ENCODE peak calls at places on chromosome 19, in seven cellular contexts. One of them, this sample, is unnamed.

GRCh38 chr19:8305798-8306197 is 2.4 kb downstream of the CD320 start:
- DNase-seq in natural killer cell: no peak
- DNase-seq in caudate nucleus: no peak
- DNase-seq in activated CD8-positive, alpha-beta memory T cell treated with anti-CD3 and anti-CD28 coated beads for 1 hour: no peak
- DNase-seq in DMS153: no peak
- DNase-seq in T1000: no peak
- DNase-seq in ovary: no peak
- DNase-seq in this sample: no peak

GRCh38 chr19:45881082-45881908 is 4.6 kb downstream of the IRF2BP1 start:
- DNase-seq in caudate nucleus: no peak
- DNase-seq in T1000: no peak
- DNase-seq in DMS153: no peak
- DNase-seq in activated CD8-positive, alpha-beta memory T cell treated with anti-CD3 and anti-CD28 coated beads for 1 hour: no peak
- DNase-seq in natural killer cell: no peak
- DNase-seq in ovary: no peak
- DNase-seq in this sample: no peak

GRCh38 chr19:17948474-17948966 is 15.7 kb downstream of the CCDC124 start:
- DNase-seq in DMS153: no peak
- DNase-seq in activated CD8-positive, alpha-beta memory T cell treated with anti-CD3 and anti-CD28 coated beads for 1 hour: no peak
- DNase-seq in natural killer cell: no peak
- DNase-seq in T1000: no peak
- DNase-seq in ovary: no peak
- DNase-seq in caudate nucleus: no peak
- DNase-seq in this sample: no peak

GRCh38 chr19:293436-294110 is 2.4 kb upstream of the PLPP2 start:
- DNase-seq in T1000: no peak
- DNase-seq in natural killer cell: no peak
- DNase-seq in activated CD8-positive, alpha-beta memory T cell treated with anti-CD3 and anti-CD28 coated beads for 1 hour: no peak
- DNase-seq in ovary: no peak
- DNase-seq in caudate nucleus: no peak
- DNase-seq in DMS153: no peak
- DNase-seq in this sample: peak; percentile 24

GRCh38 chr19:2949939-2950285 is 5.1 kb upstream of the ZNF77 start:
- DNase-seq in T1000: no peak
- DNase-seq in activated CD8-positive, alpha-beta memory T cell treated with anti-CD3 and anti-CD28 coated beads for 1 hour: no peak
- DNase-seq in natural killer cell: no peak
- DNase-seq in DMS153: no peak
- DNase-seq in ovary: no peak
- DNase-seq in caudate nucleus: no peak
- DNase-seq in this sample: peak; percentile 56

GRCh38 chr19:48866692-48867091 is 1.7 kb downstream of the PLEKHA4 start:
- DNase-seq in caudate nucleus: no peak
- DNase-seq in activated CD8-positive, alpha-beta memory T cell treated with anti-CD3 and anti-CD28 coated beads for 1 hour: no peak
- DNase-seq in ovary: no peak
- DNase-seq in DMS153: no peak
- DNase-seq in natural killer cell: no peak
- DNase-seq in T1000: no peak
- DNase-seq in this sample: no peak

GRCh38 chr19:55305491-55305890 is 19.6 kb downstream of the TMEM150B start:
- DNase-seq in natural killer cell: peak; percentile 38
- DNase-seq in caudate nucleus: no peak
- DNase-seq in T1000: no peak
- DNase-seq in ovary: peak; percentile 51
- DNase-seq in activated CD8-positive, alpha-beta memory T cell treated with anti-CD3 and anti-CD28 coated beads for 1 hour: no peak
- DNase-seq in DMS153: no peak
- DNase-seq in this sample: peak; percentile 39

GRCh38 chr19:703651-704446 is 4.9 kb upstream of the PALM start:
- DNase-seq in natural killer cell: peak; percentile 73
- DNase-seq in ovary: peak; percentile 89
- DNase-seq in activated CD8-positive, alpha-beta memory T cell treated with anti-CD3 and anti-CD28 coated beads for 1 hour: peak; percentile 45
- DNase-seq in DMS153: no peak
- DNase-seq in T1000: peak; percentile 67
- DNase-seq in caudate nucleus: peak; percentile 63
- DNase-seq in this sample: peak; percentile 84

GRCh38 chr19:2785244-2786000 is at the start of gene THOP1:
- DNase-seq in T1000: peak; percentile 94
- DNase-seq in caudate nucleus: peak; percentile 99
- DNase-seq in activated CD8-positive, alpha-beta memory T cell treated with anti-CD3 and anti-CD28 coated beads for 1 hour: peak; percentile 98
- DNase-seq in natural killer cell: peak; percentile 94
- DNase-seq in DMS153: peak; percentile 98
- DNase-seq in ovary: peak; percentile 99
- DNase-seq in this sample: peak; percentile 98

GRCh38 chr19:24059572-24060295 is 27.3 kb upstream of the ZNF254 start:
- DNase-seq in DMS153: no peak
- DNase-seq in natural killer cell: no peak
- DNase-seq in activated CD8-positive, alpha-beta memory T cell treated with anti-CD3 and anti-CD28 coated beads for 1 hour: no peak
- DNase-seq in caudate nucleus: no peak
- DNase-seq in T1000: no peak
- DNase-seq in ovary: no peak
- DNase-seq in this sample: no peak

GRCh38 chr19:54002495-54003315 is 11.3 kb downstream of the CACNG6 start:
- DNase-seq in T1000: no peak
- DNase-seq in caudate nucleus: no peak
- DNase-seq in ovary: no peak
- DNase-seq in natural killer cell: no peak
- DNase-seq in activated CD8-positive, alpha-beta memory T cell treated with anti-CD3 and anti-CD28 coated beads for 1 hour: no peak
- DNase-seq in DMS153: no peak
- DNase-seq in this sample: no peak

GRCh38 chr19:31285744-31286143 is 63.5 kb downstream of the TSHZ3 start:
- DNase-seq in DMS153: no peak
- DNase-seq in ovary: no peak
- DNase-seq in activated CD8-positive, alpha-beta memory T cell treated with anti-CD3 and anti-CD28 coated beads for 1 hour: no peak
- DNase-seq in T1000: no peak
- DNase-seq in natural killer cell: no peak
- DNase-seq in caudate nucleus: no peak
- DNase-seq in this sample: no peak

GRCh38 chr19:13784731-13785452 is 10.4 kb upstream of the ZSWIM4 start:
- DNase-seq in natural killer cell: peak; percentile 67
- DNase-seq in T1000: no peak
- DNase-seq in DMS153: no peak
- DNase-seq in caudate nucleus: peak; percentile 32
- DNase-seq in activated CD8-positive, alpha-beta memory T cell treated with anti-CD3 and anti-CD28 coated beads for 1 hour: peak; percentile 61
- DNase-seq in ovary: peak; percentile 76
- DNase-seq in this sample: peak; percentile 85